ENCODE peak calls at places on chromosomes 3 and 15, in ten cellular contexts. U is aorta; V is PC-9; I is effector CD4-positive, alpha-beta T cell; P is effector memory CD4-positive, alpha-beta T cell; O is activated CD4-positive, CD25-positive, alpha-beta regulatory T cell treated with anti-CD3 and anti-CD28 coated beads, Interleukin-2, amount 50 U/mL, for 72 hours; W is T-helper 9 cell; K is NCI-H2171 treated with DMSO at 0.1 percent for 48 hours; L is GM06990; G is NCI-H748 treated with DMSO at 0.1 percent for 48 hours. R is an unnamed sample.

GRCh38 chr3:167913218-167913902 is 177.8 kb downstream of the SERPINI1 start:
- DNase-seq in U (no peak), V (no peak), I (no peak), P (no peak), O (no peak), W (no peak), K (no peak), L (no peak), G (no peak), R (no peak)

GRCh38 chr3:76997733-76998132 is 42.2 kb upstream of the ROBO2 start:
- DNase-seq in U (no peak), V (no peak), I (no peak), P (no peak), O (no peak), W (no peak), K (no peak), L (no peak), G (no peak), R (no peak)

GRCh38 chr3:13234664-13235063 is 161.4 kb upstream of the IQSEC1 start:
- DNase-seq in U (no peak), V (no peak), I (no peak), P (no peak), O (no peak), W (no peak), K (no peak), L (no peak), G (no peak), R (no peak)

GRCh38 chr3:192417012-192417411 is 310.3 kb downstream of the FGF12 start:
- DNase-seq in U (no peak), V (no peak), I (no peak), P (no peak), O (no peak), W (no peak), K (no peak), L (no peak), G (no peak), R (no peak)

GRCh38 chr3:170490828-170491560 is 72.3 kb downstream of the CLDN11 start:
- DNase-seq in U (no peak), V (no peak), I (no peak), P (no peak), O (no peak), W (no peak), K (no peak), L (no peak), G (no peak), R (no peak)

GRCh38 chr3:195240939-195241338 is 30.0 kb downstream of the XXYLT1 start:
- DNase-seq in U (no peak), V (no peak), I (no peak), P (no peak), O (no peak), W (no peak), K (peak), L (no peak), G (no peak), R (no peak)

GRCh38 chr3:121918779-121919483 is 24.7 kb downstream of the SLC15A2 start:
- DNase-seq in U (no peak), V (peak), I (no peak), P (no peak), O (no peak), W (no peak), K (no peak), L (no peak), G (no peak), R (no peak)

GRCh38 chr15:75947117-75947516 is 43.4 kb downstream of the FBXO22 start:
- DNase-seq in U (no peak), V (no peak), I (no peak), P (no peak), O (no peak), W (no peak), K (peak), L (no peak), G (no peak), R (no peak)

GRCh38 chr3:4730734-4731133 is 237.6 kb downstream of the ITPR1 start:
- DNase-seq in U (peak), V (no peak), I (no peak), P (no peak), O (no peak), W (no peak), K (no peak), L (no peak), G (peak), R (no peak)

GRCh38 chr15:69035205-69035917 is 20.9 kb downstream of the NOX5 start:
- DNase-seq in U (no peak), V (no peak), I (no peak), P (no peak), O (no peak), W (no peak), K (no peak), L (no peak), G (no peak), R (no peak)

GRCh38 chr3:34212671-34213070 is 414.2 kb downstream of the PDCD6IP start:
- DNase-seq in U (no peak), V (no peak), I (no peak), P (no peak), O (no peak), W (no peak), K (no peak), L (no peak), G (peak), R (no peak)

GRCh38 chr3:10011644-10012043 is 14.6 kb upstream of the FANCD2 start:
- DNase-seq in U (no peak), V (no peak), I (no peak), P (no peak), O (no peak), W (no peak), K (no peak), L (no peak), G (no peak), R (no peak)

GRCh38 chr15:86236721-86237121 is 157.1 kb downstream of the AGBL1 start:
- DNase-seq in U (no peak), V (no peak), I (no peak), P (no peak), O (no peak), W (no peak), K (no peak), L (no peak), G (no peak), R (no peak)